ENCODE peak calls at places on chromosomes 1 and 21, in ten cellular contexts. G is AG04450, A is AG09309, D is pancreas, S is uterus, Y is HepG2, K is fibroblast of mammary gland, T is fibroblast of the aortic adventitia, P is cardiac fibroblast, I is ovary. R is an unnamed sample.

GRCh38 chr1:116330342-116330652 is 42.7 kb upstream of the ATP1A1 start:
- DNase-seq in Y (no peak), T (no peak), G (no peak), S (no peak), K (no peak), D (peak; percentile 45), A (no peak), I (no peak), P (no peak), R (no peak)

GRCh38 chr1:228155596-228156517 is 6.1 kb downstream of the GJC2 start:
- DNase-seq in A (no peak), G (no peak), D (no peak), Y (no peak), T (no peak), I (no peak), S (no peak), K (no peak), P (no peak), R (no peak)

GRCh38 chr1:175015243-175015642 is 8.0 kb downstream of the MRPS14 start:
- DNase-seq in A (peak; percentile 37), D (no peak), G (no peak), P (peak; percentile 84), Y (no peak), S (no peak), I (no peak), T (peak; percentile 82), K (peak; percentile 60), R (peak; percentile 61)

GRCh38 chr1:74534241-74534640 is 21.8 kb upstream of the LRRC53 start:
- DNase-seq in G (no peak), I (no peak), Y (no peak), P (no peak), A (peak; percentile 17), S (no peak), D (no peak), K (peak; percentile 23), T (no peak), R (peak; percentile 87)

GRCh38 chr21:15604424-15604823 is 125.4 kb upstream of the USP25 start:
- DNase-seq in K (peak; percentile 63), P (peak; percentile 78), D (no peak), Y (no peak), A (peak; percentile 20), I (no peak), S (no peak), G (no peak), T (peak; percentile 61), R (peak; percentile 87)

GRCh38 chr1:75328691-75329090 is 194.5 kb downstream of the LHX8 start:
- DNase-seq in I (no peak), T (no peak), A (no peak), S (no peak), K (no peak), P (no peak), Y (no peak), G (no peak), D (no peak), R (no peak)

GRCh38 chr1:1787206-1787605 is 8.9 kb upstream of the NADK start:
- DNase-seq in K (no peak), G (no peak), A (no peak), P (no peak), S (no peak), T (no peak), D (no peak), Y (no peak), I (no peak), R (no peak)

GRCh38 chr1:206006946-206007345 is 3.8 kb upstream of the RAB7B start:
- DNase-seq in I (no peak), S (no peak), A (no peak), Y (no peak), P (no peak), T (no peak), K (no peak), D (peak; percentile 7), G (no peak), R (no peak)

GRCh38 chr1:32111789-32112188 is 3.9 kb downstream of the KPNA6 start:
- DNase-seq in K (peak; percentile 58), P (peak; percentile 10), I (no peak), S (no peak), Y (no peak), D (no peak), A (no peak), G (no peak), T (peak; percentile 64), R (peak; percentile 17)

GRCh38 chr1:32111040-32111628 is 3.3 kb downstream of the KPNA6 start:
- DNase-seq in P (no peak), S (no peak), I (no peak), Y (no peak), T (no peak), K (no peak), G (no peak), D (no peak), A (no peak), R (no peak)

GRCh38 chr1:32106663-32107273 is 1.1 kb upstream of the KPNA6 start:
- DNase-seq in D (no peak), Y (no peak), P (peak; percentile 38), I (no peak), A (no peak), K (no peak), T (no peak), G (no peak), S (no peak), R (no peak)

GRCh38 chr1:32105338-32105737 is 2.5 kb upstream of the KPNA6 start:
- DNase-seq in D (no peak), S (no peak), K (no peak), G (no peak), Y (no peak), A (no peak), P (no peak), I (no peak), T (no peak), R (no peak)

DNA sequence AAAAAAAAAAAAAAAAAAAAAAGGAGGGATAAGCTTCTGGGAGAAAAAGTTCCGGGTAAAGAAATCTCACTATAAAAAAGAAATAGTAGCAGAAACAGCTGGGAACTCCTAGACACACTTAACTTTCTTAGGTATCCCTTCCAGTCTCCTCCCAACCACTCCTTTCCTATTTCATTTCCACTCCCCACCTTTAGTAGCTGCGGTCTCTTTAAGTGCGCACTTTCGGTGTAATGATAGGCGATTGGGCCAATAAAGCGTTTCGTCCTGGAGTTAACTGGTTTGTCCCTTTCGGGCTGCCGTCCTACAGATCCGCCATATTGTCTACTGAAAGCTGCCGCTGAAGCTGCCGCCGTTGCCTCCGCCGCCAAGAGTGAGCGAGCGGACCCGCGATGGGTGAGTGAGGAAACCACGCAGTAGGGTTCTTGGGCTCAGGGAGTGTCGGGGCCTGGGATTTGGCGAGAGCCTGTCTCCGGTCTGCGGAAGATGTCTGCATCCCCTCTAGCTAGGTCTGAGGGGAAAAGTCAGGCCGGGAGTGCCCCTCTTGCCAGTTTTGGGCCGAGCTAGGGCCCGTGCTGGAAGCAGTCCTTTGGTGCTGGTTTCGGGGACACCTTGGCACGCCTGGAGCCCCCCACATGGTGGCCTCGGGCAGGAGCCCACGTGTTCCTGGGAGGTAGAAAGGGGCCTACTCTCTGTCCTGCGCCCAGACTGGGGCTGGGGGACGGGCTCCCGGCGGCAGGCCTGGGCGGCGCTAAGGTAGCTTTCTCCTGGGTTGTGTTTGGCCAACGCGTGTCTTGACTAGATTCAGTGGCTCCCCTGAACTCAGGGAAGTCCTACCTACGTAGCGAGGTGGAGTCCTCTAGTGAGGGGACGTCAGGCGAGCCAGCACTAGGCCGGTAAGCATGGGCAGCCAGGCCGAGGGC is at the start of gene KPNA6:
- DNase-seq in Y (peak; percentile 92), A (peak; percentile 93), I (peak; percentile 92), G (peak; percentile 92), T (peak; percentile 99), P (peak; percentile 99), D (peak; percentile 88), K (peak; percentile 97), S (peak; percentile 90), R (peak; percentile 98)
- TF ChIP-seq CTCF in Y (no peak), A (no peak), I (no peak), G (no peak), T (no peak), P (no peak), D (no peak), K (no peak), S (peak; percentile 34), R (no peak)

GRCh38 chr1:221557024-221557423 is 184.9 kb downstream of the DUSP10 start:
- DNase-seq in S (no peak), G (no peak), T (no peak), Y (no peak), I (no peak), K (peak; percentile 14), A (no peak), P (peak; percentile 9), D (no peak), R (no peak)

GRCh38 chr1:221555689-221556433 is 186.0 kb downstream of the DUSP10 start:
- DNase-seq in Y (no peak), D (no peak), I (no peak), T (no peak), K (no peak), P (no peak), G (no peak), S (no peak), A (no peak), R (no peak)

DNA sequence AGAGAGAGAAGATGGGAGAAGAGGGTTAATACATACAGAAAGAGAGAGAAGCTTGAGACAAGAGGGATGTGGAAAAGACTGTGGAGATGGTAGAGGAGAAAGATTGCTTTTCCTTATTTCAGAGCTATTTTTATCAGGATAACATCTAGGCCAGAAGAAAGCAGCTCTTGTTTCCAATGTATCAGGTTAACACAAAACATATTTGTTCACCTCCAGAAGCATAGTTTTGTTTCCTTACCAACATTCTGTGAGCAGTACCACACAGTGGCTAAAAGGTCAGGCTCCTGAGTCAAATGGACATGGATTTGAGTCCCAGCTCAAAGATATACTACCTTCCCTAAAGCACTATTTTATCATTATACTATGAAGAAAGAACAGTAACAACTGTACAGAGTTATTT is 185.5 kb downstream of the DUSP10 start:
- DNase-seq in D (no peak), P (no peak), I (no peak), Y (no peak), S (no peak), G (no peak), A (no peak), T (no peak), K (no peak), R (no peak)
- H3K4me3 ChIP-seq in D (no peak overlapping the region), P (no peak overlapping the region), I (no peak overlapping the region), Y (no peak overlapping the region), S (no peak overlapping the region), G (no peak overlapping the region), A (no peak overlapping the region), T (no peak overlapping the region), K (no peak overlapping the region), R (no peak overlapping the region)

DNA sequence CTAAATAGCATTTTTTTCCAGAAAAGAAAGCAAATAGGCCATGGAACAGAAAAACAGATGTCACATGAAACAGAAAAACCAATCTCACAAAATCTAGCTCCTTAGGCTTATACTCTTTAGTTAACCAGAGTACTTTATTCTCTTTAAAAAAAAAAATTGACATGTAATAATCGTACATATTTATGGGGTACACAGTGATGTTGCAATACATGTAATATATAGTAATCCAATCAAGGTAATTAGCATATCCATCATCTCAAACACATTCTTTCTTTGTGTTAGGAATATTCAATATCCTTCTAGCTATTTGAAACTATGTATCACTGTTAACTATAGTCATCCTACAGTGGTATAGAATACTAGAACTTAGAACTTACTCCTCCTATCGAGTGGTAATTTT is 20.1 kb downstream of the LBR start:
- DNase-seq in I (no peak), G (no peak), A (no peak), T (no peak), P (no peak), S (no peak), Y (no peak), D (no peak), K (no peak), R (no peak)
- TF ChIP-seq CTCF in I (no peak), G (no peak), A (no peak), T (no peak), P (no peak), S (no peak), Y (no peak), D (no peak), K (no peak), R (no peak)

GRCh38 chr1:43854473-43854872 is 79.1 kb upstream of the ARTN start:
- DNase-seq in I (no peak), S (no peak), A (no peak), D (no peak), G (no peak), Y (no peak), P (peak; percentile 9), K (no peak), T (peak; percentile 13), R (no peak)
- H3K4me3 ChIP-seq in I (no peak overlapping the region), S (no peak overlapping the region), A (no peak overlapping the region), D (no peak overlapping the region), G (no peak overlapping the region), Y (no peak overlapping the region), P (no peak overlapping the region), K (no peak overlapping the region), T (no peak overlapping the region), R (no peak overlapping the region)